ENCODE peak calls at places on chromosomes 6 and 20, in ten cellular contexts. One of them, this sample, is unnamed.

GRCh38 chr6:126513198-126513597 is 173.3 kb downstream of the CENPW start:
- DNase-seq in mesothelial cell of epicardium: no peak
- DNase-seq in AG09309: no peak
- DNase-seq in AG04450: no peak
- DNase-seq in nephron progenitor cell: no peak
- DNase-seq in MM.1S: no peak
- DNase-seq in activated CD8-positive, alpha-beta T cell treated with anti-CD3 and anti-CD28 coated beads for 36 hours: no peak
- DNase-seq in HCT116: no peak
- DNase-seq in foreskin fibroblast: no peak
- DNase-seq in ascending aorta: no peak
- DNase-seq in this sample: no peak

GRCh38 chr20:46051556-46052323 is 22.7 kb downstream of the SLC12A5 start:
- DNase-seq in mesothelial cell of epicardium: no peak
- DNase-seq in AG09309: no peak
- DNase-seq in AG04450: no peak
- DNase-seq in nephron progenitor cell: no peak
- DNase-seq in MM.1S: no peak
- DNase-seq in activated CD8-positive, alpha-beta T cell treated with anti-CD3 and anti-CD28 coated beads for 36 hours: no peak
- DNase-seq in HCT116: no peak
- DNase-seq in foreskin fibroblast: no peak
- DNase-seq in ascending aorta: no peak
- DNase-seq in this sample: no peak

GRCh38 chr6:170253226-170253909 is 37.5 kb downstream of the DLL1 start:
- DNase-seq in mesothelial cell of epicardium: no peak
- DNase-seq in AG09309: no peak
- DNase-seq in AG04450: no peak
- DNase-seq in nephron progenitor cell: no peak
- DNase-seq in MM.1S: no peak
- DNase-seq in activated CD8-positive, alpha-beta T cell treated with anti-CD3 and anti-CD28 coated beads for 36 hours: no peak
- DNase-seq in HCT116: no peak
- DNase-seq in foreskin fibroblast: no peak
- DNase-seq in ascending aorta: no peak
- DNase-seq in this sample: no peak

GRCh38 chr6:35771343-35771627 is 5.1 kb upstream of the CLPSL2 start:
- DNase-seq in mesothelial cell of epicardium: no peak
- DNase-seq in AG09309: no peak
- DNase-seq in AG04450: no peak
- DNase-seq in nephron progenitor cell: no peak
- DNase-seq in MM.1S: no peak
- DNase-seq in activated CD8-positive, alpha-beta T cell treated with anti-CD3 and anti-CD28 coated beads for 36 hours: no peak
- DNase-seq in HCT116: no peak
- DNase-seq in foreskin fibroblast: no peak
- DNase-seq in ascending aorta: no peak
- DNase-seq in this sample: no peak

GRCh38 chr6:45959534-45960195 is 56.0 kb downstream of the CLIC5 start:
- DNase-seq in mesothelial cell of epicardium: no peak
- DNase-seq in AG09309: no peak
- DNase-seq in AG04450: no peak
- DNase-seq in nephron progenitor cell: no peak
- DNase-seq in MM.1S: no peak
- DNase-seq in activated CD8-positive, alpha-beta T cell treated with anti-CD3 and anti-CD28 coated beads for 36 hours: no peak
- DNase-seq in HCT116: no peak
- DNase-seq in foreskin fibroblast: peak; percentile 10
- DNase-seq in ascending aorta: no peak
- DNase-seq in this sample: no peak

GRCh38 chr6:149716584-149716983 is 1.3 kb downstream of the LATS1 start:
- DNase-seq in mesothelial cell of epicardium: no peak
- DNase-seq in AG09309: no peak
- DNase-seq in AG04450: no peak
- DNase-seq in nephron progenitor cell: no peak
- DNase-seq in MM.1S: no peak
- DNase-seq in activated CD8-positive, alpha-beta T cell treated with anti-CD3 and anti-CD28 coated beads for 36 hours: no peak
- DNase-seq in HCT116: no peak
- DNase-seq in foreskin fibroblast: no peak
- DNase-seq in ascending aorta: no peak
- DNase-seq in this sample: no peak

GRCh38 chr20:25220810-25221591 is 25.5 kb downstream of the ENTPD6 start:
- DNase-seq in mesothelial cell of epicardium: no peak
- DNase-seq in AG09309: no peak
- DNase-seq in AG04450: no peak
- DNase-seq in nephron progenitor cell: no peak
- DNase-seq in MM.1S: no peak
- DNase-seq in activated CD8-positive, alpha-beta T cell treated with anti-CD3 and anti-CD28 coated beads for 36 hours: no peak
- DNase-seq in HCT116: no peak
- DNase-seq in foreskin fibroblast: no peak
- DNase-seq in ascending aorta: no peak
- DNase-seq in this sample: no peak

GRCh38 chr6:157443066-157443800 is 62.2 kb downstream of the ZDHHC14 start:
- DNase-seq in mesothelial cell of epicardium: no peak
- DNase-seq in AG09309: peak; percentile 71
- DNase-seq in AG04450: peak; percentile 39
- DNase-seq in nephron progenitor cell: no peak
- DNase-seq in MM.1S: peak; percentile 67
- DNase-seq in activated CD8-positive, alpha-beta T cell treated with anti-CD3 and anti-CD28 coated beads for 36 hours: peak; percentile 65
- DNase-seq in HCT116: no peak
- DNase-seq in foreskin fibroblast: peak; percentile 64
- DNase-seq in ascending aorta: peak; percentile 34
- DNase-seq in this sample: peak; percentile 46

GRCh38 chr6:46954819-46955520 is 33.2 kb upstream of the ADGRF5 start:
- DNase-seq in mesothelial cell of epicardium: no peak
- DNase-seq in AG09309: no peak
- DNase-seq in AG04450: no peak
- DNase-seq in nephron progenitor cell: no peak
- DNase-seq in MM.1S: no peak
- DNase-seq in activated CD8-positive, alpha-beta T cell treated with anti-CD3 and anti-CD28 coated beads for 36 hours: no peak
- DNase-seq in HCT116: no peak
- DNase-seq in foreskin fibroblast: peak; percentile 2
- DNase-seq in ascending aorta: no peak
- DNase-seq in this sample: no peak

GRCh38 chr6:151430886-151431285 is 21.0 kb downstream of the RMND1 start:
- DNase-seq in mesothelial cell of epicardium: no peak
- DNase-seq in AG09309: no peak
- DNase-seq in AG04450: no peak
- DNase-seq in nephron progenitor cell: no peak
- DNase-seq in MM.1S: no peak
- DNase-seq in activated CD8-positive, alpha-beta T cell treated with anti-CD3 and anti-CD28 coated beads for 36 hours: no peak
- DNase-seq in HCT116: no peak
- DNase-seq in foreskin fibroblast: no peak
- DNase-seq in ascending aorta: no peak
- DNase-seq in this sample: no peak
- TF ChIP-seq CTCF in mesothelial cell of epicardium: no peak
- TF ChIP-seq CTCF in AG09309: no peak
- TF ChIP-seq CTCF in AG04450: no peak
- TF ChIP-seq CTCF in nephron progenitor cell: no peak
- TF ChIP-seq CTCF in MM.1S: no peak
- TF ChIP-seq CTCF in activated CD8-positive, alpha-beta T cell treated with anti-CD3 and anti-CD28 coated beads for 36 hours: no peak
- TF ChIP-seq CTCF in HCT116: no peak
- TF ChIP-seq CTCF in foreskin fibroblast: peak; percentile 10
- TF ChIP-seq CTCF in ascending aorta: no peak
- TF ChIP-seq CTCF in this sample: no peak

GRCh38 chr6:91337967-91338366 is 751.1 kb upstream of the MAP3K7 start:
- DNase-seq in mesothelial cell of epicardium: no peak
- DNase-seq in AG09309: no peak
- DNase-seq in AG04450: no peak
- DNase-seq in nephron progenitor cell: no peak
- DNase-seq in MM.1S: no peak
- DNase-seq in activated CD8-positive, alpha-beta T cell treated with anti-CD3 and anti-CD28 coated beads for 36 hours: no peak
- DNase-seq in HCT116: no peak
- DNase-seq in foreskin fibroblast: no peak
- DNase-seq in ascending aorta: no peak
- DNase-seq in this sample: no peak
- TF ChIP-seq CTCF in mesothelial cell of epicardium: peak; percentile 86
- TF ChIP-seq CTCF in AG09309: no peak
- TF ChIP-seq CTCF in AG04450: peak; percentile 41
- TF ChIP-seq CTCF in nephron progenitor cell: peak; percentile 37
- TF ChIP-seq CTCF in MM.1S: no peak
- TF ChIP-seq CTCF in activated CD8-positive, alpha-beta T cell treated with anti-CD3 and anti-CD28 coated beads for 36 hours: peak; percentile 41
- TF ChIP-seq CTCF in HCT116: peak; percentile 32
- TF ChIP-seq CTCF in foreskin fibroblast: peak; percentile 3
- TF ChIP-seq CTCF in ascending aorta: no peak
- TF ChIP-seq CTCF in this sample: no peak

DNA sequence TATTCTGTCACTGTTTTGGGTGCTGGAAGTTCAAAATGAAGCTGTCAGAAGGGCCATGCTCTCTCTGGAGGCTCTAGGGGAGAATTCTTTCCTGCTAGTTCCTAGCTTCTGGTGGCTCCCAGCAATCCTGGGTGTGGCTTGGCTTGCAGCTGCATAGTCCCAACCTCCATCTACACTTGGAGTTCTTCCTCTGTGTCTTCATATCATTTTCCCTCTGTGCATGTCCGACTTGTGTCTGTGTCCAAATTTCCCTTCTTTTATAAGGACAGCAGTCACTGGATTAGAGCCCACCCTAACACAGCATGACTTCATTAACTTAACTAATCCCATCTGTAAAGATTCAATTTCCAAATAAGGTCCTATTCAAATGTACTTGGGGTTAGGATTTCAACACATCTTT is 23.3 kb upstream of the ENPP1 start:
- DNase-seq in mesothelial cell of epicardium: no peak
- DNase-seq in AG09309: no peak
- DNase-seq in AG04450: no peak
- DNase-seq in nephron progenitor cell: no peak
- DNase-seq in MM.1S: no peak
- DNase-seq in activated CD8-positive, alpha-beta T cell treated with anti-CD3 and anti-CD28 coated beads for 36 hours: no peak
- DNase-seq in HCT116: no peak
- DNase-seq in foreskin fibroblast: peak; percentile 82
- DNase-seq in ascending aorta: no peak
- DNase-seq in this sample: no peak
- TF ChIP-seq CTCF in mesothelial cell of epicardium: no peak
- TF ChIP-seq CTCF in AG09309: no peak
- TF ChIP-seq CTCF in AG04450: no peak
- TF ChIP-seq CTCF in nephron progenitor cell: no peak
- TF ChIP-seq CTCF in MM.1S: no peak
- TF ChIP-seq CTCF in activated CD8-positive, alpha-beta T cell treated with anti-CD3 and anti-CD28 coated beads for 36 hours: no peak
- TF ChIP-seq CTCF in HCT116: no peak
- TF ChIP-seq CTCF in foreskin fibroblast: no peak
- TF ChIP-seq CTCF in ascending aorta: no peak
- TF ChIP-seq CTCF in this sample: no peak

DNA sequence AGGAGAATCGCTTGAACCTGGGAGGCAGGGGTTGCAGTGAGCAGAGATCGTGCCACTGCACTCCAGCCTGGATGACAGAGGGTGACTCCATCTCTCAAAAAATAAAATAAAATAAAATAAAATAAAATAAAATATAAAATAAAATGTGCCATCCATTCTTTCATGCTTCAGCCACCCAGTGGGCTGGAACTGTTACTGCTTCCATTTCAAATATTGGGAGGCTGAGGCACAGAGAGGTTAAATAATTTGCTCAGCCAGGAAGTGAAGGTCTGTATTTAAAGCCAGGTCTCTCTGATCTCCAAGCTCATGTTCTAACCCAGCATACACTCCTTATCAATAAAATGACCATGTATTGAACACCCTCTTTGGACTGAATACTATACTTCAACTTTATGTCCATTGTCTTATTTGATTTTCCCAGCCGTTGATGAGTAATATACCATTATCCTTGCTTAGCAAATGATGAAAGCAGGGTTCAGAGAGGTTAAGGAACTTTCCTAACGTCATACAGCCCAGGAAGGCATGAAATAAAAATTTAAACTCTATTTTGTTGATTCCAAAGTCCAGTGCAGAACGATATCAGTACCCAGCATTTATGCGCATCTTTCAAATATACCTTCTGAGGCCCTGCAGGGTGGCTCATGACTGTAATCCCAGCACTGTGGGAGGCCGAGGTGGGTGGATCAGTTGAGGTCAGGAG is 25.8 kb upstream of the SLC9A8 start:
- DNase-seq in mesothelial cell of epicardium: no peak
- DNase-seq in AG09309: no peak
- DNase-seq in AG04450: no peak
- DNase-seq in nephron progenitor cell: no peak
- DNase-seq in MM.1S: peak; percentile 45
- DNase-seq in activated CD8-positive, alpha-beta T cell treated with anti-CD3 and anti-CD28 coated beads for 36 hours: no peak
- DNase-seq in HCT116: no peak
- DNase-seq in foreskin fibroblast: peak; percentile 62
- DNase-seq in ascending aorta: no peak
- DNase-seq in this sample: no peak
- TF ChIP-seq CTCF in mesothelial cell of epicardium: peak; percentile 50
- TF ChIP-seq CTCF in AG09309: peak; percentile 49
- TF ChIP-seq CTCF in AG04450: peak; percentile 41
- TF ChIP-seq CTCF in nephron progenitor cell: no peak
- TF ChIP-seq CTCF in MM.1S: peak; percentile 35
- TF ChIP-seq CTCF in activated CD8-positive, alpha-beta T cell treated with anti-CD3 and anti-CD28 coated beads for 36 hours: no peak
- TF ChIP-seq CTCF in HCT116: peak; percentile 36
- TF ChIP-seq CTCF in foreskin fibroblast: peak; percentile 29
- TF ChIP-seq CTCF in ascending aorta: peak; percentile 14
- TF ChIP-seq CTCF in this sample: no peak

GRCh38 chr6:44558315-44559227 is 171.1 kb downstream of the CDC5L start:
- DNase-seq in mesothelial cell of epicardium: no peak
- DNase-seq in AG09309: no peak
- DNase-seq in AG04450: no peak
- DNase-seq in nephron progenitor cell: peak; percentile 33
- DNase-seq in MM.1S: no peak
- DNase-seq in activated CD8-positive, alpha-beta T cell treated with anti-CD3 and anti-CD28 coated beads for 36 hours: no peak
- DNase-seq in HCT116: no peak
- DNase-seq in foreskin fibroblast: no peak
- DNase-seq in ascending aorta: no peak
- DNase-seq in this sample: no peak
- TF ChIP-seq CTCF in mesothelial cell of epicardium: no peak
- TF ChIP-seq CTCF in AG09309: no peak
- TF ChIP-seq CTCF in AG04450: no peak
- TF ChIP-seq CTCF in nephron progenitor cell: no peak
- TF ChIP-seq CTCF in MM.1S: no peak
- TF ChIP-seq CTCF in activated CD8-positive, alpha-beta T cell treated with anti-CD3 and anti-CD28 coated beads for 36 hours: no peak
- TF ChIP-seq CTCF in HCT116: no peak
- TF ChIP-seq CTCF in foreskin fibroblast: no peak
- TF ChIP-seq CTCF in ascending aorta: no peak
- TF ChIP-seq CTCF in this sample: no peak

GRCh38 chr20:39216195-39216594 is 254.1 kb downstream of the DHX35 start:
- DNase-seq in mesothelial cell of epicardium: no peak
- DNase-seq in AG09309: no peak
- DNase-seq in AG04450: no peak
- DNase-seq in nephron progenitor cell: no peak
- DNase-seq in MM.1S: no peak
- DNase-seq in activated CD8-positive, alpha-beta T cell treated with anti-CD3 and anti-CD28 coated beads for 36 hours: no peak
- DNase-seq in HCT116: no peak
- DNase-seq in foreskin fibroblast: no peak
- DNase-seq in ascending aorta: no peak
- DNase-seq in this sample: no peak
- TF ChIP-seq CTCF in mesothelial cell of epicardium: no peak
- TF ChIP-seq CTCF in AG09309: no peak
- TF ChIP-seq CTCF in AG04450: no peak
- TF ChIP-seq CTCF in nephron progenitor cell: no peak
- TF ChIP-seq CTCF in MM.1S: no peak
- TF ChIP-seq CTCF in activated CD8-positive, alpha-beta T cell treated with anti-CD3 and anti-CD28 coated beads for 36 hours: no peak
- TF ChIP-seq CTCF in HCT116: no peak
- TF ChIP-seq CTCF in foreskin fibroblast: no peak
- TF ChIP-seq CTCF in ascending aorta: no peak
- TF ChIP-seq CTCF in this sample: no peak

DNA sequence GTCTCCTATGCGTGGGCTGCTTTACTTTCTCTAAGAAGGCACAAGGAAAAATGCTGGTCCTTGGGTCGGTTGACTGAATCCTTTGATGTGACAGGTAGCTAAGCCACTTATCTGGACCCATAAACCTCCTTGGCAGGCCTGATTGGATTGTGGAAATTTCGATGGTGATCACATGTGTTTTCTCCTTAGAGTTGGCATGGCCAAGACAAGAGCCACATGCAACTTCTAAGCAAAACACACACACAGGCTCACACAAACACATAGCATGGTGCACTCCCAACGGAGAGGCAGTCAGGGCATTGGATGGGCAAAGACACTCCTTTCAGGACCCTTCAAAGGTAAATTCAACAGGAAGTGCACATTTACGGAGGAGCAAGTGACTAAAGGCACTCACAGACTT is 95.2 kb downstream of the PSMG4 start:
- DNase-seq in mesothelial cell of epicardium: no peak
- DNase-seq in AG09309: no peak
- DNase-seq in AG04450: no peak
- DNase-seq in nephron progenitor cell: no peak
- DNase-seq in MM.1S: no peak
- DNase-seq in activated CD8-positive, alpha-beta T cell treated with anti-CD3 and anti-CD28 coated beads for 36 hours: no peak
- DNase-seq in HCT116: no peak
- DNase-seq in foreskin fibroblast: no peak
- DNase-seq in ascending aorta: no peak
- DNase-seq in this sample: no peak
- TF ChIP-seq CTCF in mesothelial cell of epicardium: no peak
- TF ChIP-seq CTCF in AG09309: no peak
- TF ChIP-seq CTCF in AG04450: no peak
- TF ChIP-seq CTCF in nephron progenitor cell: no peak
- TF ChIP-seq CTCF in MM.1S: no peak
- TF ChIP-seq CTCF in activated CD8-positive, alpha-beta T cell treated with anti-CD3 and anti-CD28 coated beads for 36 hours: no peak
- TF ChIP-seq CTCF in HCT116: no peak
- TF ChIP-seq CTCF in foreskin fibroblast: no peak
- TF ChIP-seq CTCF in ascending aorta: no peak
- TF ChIP-seq CTCF in this sample: no peak

This sample was measured in GM10248.